ENCODE peak calls at places on chromosomes 11 and 22, in five cellular contexts. J, Y, K, Q and T are unnamed samples.

GRCh38 chr11:18144243-18144642 is 11.9 kb downstream of the MRGPRX3 start:
- DNase-seq in Y (no peak), K (peak), J (no peak), Q (no peak), T (peak)

GRCh38 chr11:114291847-114292680 is 4.1 kb upstream of the NNMT start:
- DNase-seq in Q (no peak), J (no peak), K (peak), Y (no peak), T (peak)

GRCh38 chr22:37024339-37025157 is 5.0 kb downstream of the MPST start:
- DNase-seq in K (no peak), J (no peak), Y (no peak), Q (no peak), T (no peak)

GRCh38 chr22:44458044-44459020 is 39.7 kb downstream of the RTL6 start:
- DNase-seq in Y (no peak), J (no peak), Q (no peak), K (no peak), T (no peak)

GRCh38 chr11:79168530-79169110 is 272.2 kb downstream of the TENM4 start:
- DNase-seq in Q (no peak), Y (no peak), J (no peak), K (no peak), T (no peak)

GRCh38 chr11:108733479-108734116 is 68.7 kb downstream of the DDX10 start:
- DNase-seq in Y (no peak), Q (no peak), K (peak), J (no peak), T (peak)

GRCh38 chr11:46342237-46342636 is 5.0 kb upstream of the DGKZ start:
- DNase-seq in K (no peak), Y (no peak), Q (no peak), J (peak), T (no peak)

GRCh38 chr11:61816736-61817455 is at the start of gene FADS1:
- DNase-seq in J (no peak), Q (peak), K (peak), Y (peak), T (peak)

GRCh38 chr22:21026783-21027692 is 5.3 kb downstream of the SLC7A4 start:
- DNase-seq in Q (no peak), K (no peak), J (no peak), Y (no peak), T (peak)

GRCh38 chr11:1727088-1727690 is 23.2 kb downstream of the IFITM10 start:
- DNase-seq in J (no peak), Q (no peak), K (peak), Y (no peak), T (no peak)
- TF ChIP-seq EZH2phosphoT487 in J (no peak), Q (no peak), K (no peak), Y (no peak), T (no peak)

DNA sequence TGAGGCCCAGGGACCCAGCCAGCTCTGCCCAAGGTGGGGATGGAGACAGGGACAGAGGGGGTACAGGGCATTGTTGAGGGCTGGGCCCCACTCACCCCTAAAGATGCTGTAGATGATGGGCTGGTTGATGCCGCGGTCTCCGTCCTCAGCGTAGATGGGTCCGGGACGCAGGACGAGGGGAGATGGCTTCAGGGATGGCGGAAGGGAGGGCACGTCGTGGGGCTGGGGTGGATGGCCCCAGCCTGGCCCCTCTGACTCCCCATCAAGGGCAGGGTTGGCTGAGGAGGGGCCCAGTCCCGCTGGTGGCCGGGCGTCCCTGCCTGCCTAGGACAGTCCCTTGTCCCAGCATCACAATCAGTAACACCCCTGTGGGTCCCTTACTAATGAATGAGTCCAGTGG is 4.5 kb upstream of the IRF7 start:
- DNase-seq in K (no peak), J (no peak), Q (no peak), Y (no peak), T (no peak)
- TF ChIP-seq EZH2phosphoT487 in K (no peak), J (no peak), Q (no peak), Y (no peak), T (no peak)

GRCh38 chr22:22060200-22061084 is 77.9 kb upstream of the TOP3B start:
- DNase-seq in J (peak), Q (peak), K (peak), Y (peak), T (peak)

GRCh38 chr22:22058649-22059475 is 76.3 kb upstream of the TOP3B start:
- DNase-seq in K (no peak), Q (no peak), Y (no peak), J (peak), T (no peak)

GRCh38 chr22:22059476-22060002 is 77.0 kb upstream of the TOP3B start:
- DNase-seq in J (no peak), Q (peak), Y (no peak), K (no peak), T (no peak)

GRCh38 chr22:22061085-22062077 is 78.8 kb upstream of the TOP3B start:
- DNase-seq in Y (peak), Q (no peak), K (peak), J (peak), T (peak)

GRCh38 chr22:22057617-22058378 is 75.2 kb upstream of the TOP3B start:
- DNase-seq in J (no peak), Y (no peak), K (no peak), Q (no peak), T (no peak)
- TF ChIP-seq EZH2phosphoT487 in J (no peak), Y (no peak), K (no peak), Q (no peak), T (no peak)

DNA sequence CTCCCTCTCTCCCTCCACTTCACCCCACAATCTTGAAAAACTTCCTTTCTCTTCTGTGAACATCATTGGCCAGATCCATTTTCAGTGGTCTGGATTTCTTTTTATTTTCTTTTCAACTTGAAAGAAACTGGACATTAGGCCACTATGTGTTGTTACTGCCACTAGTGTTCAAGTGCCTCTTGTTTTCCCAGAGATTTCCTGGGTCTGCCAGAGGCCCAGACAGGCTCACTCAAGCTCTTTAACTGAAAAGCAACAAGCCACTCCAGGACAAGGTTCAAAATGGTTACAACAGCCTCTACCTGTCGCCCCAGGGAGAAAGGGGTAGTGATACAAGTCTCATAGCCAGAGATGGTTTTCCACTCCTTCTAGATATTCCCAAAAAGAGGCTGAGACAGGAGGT is 92.1 kb downstream of the CD44 start:
- DNase-seq in J (no peak), Y (no peak), K (no peak), Q (no peak), T (no peak)
- TF ChIP-seq EZH2phosphoT487 in J (no peak), Y (no peak), K (no peak), Q (no peak), T (no peak)